ENCODE peak calls at places on chromosomes 4 and X, in eight cellular contexts. One of them, this sample, is unnamed.

GRCh38 chr4:772776-773175 is 53.2 kb downstream of the CPLX1 start:
- DNase-seq in NCI-H345: no peak
- DNase-seq in GM18507: no peak
- DNase-seq in T follicular helper cell: no peak
- DNase-seq in AG09309: no peak
- DNase-seq in ELR: no peak
- DNase-seq in HTR-8/SVneo: no peak
- DNase-seq in endodermal cell: no peak
- DNase-seq in this sample: no peak

GRCh38 chr4:184016742-184017668 is 111.9 kb downstream of the STOX2 start:
- DNase-seq in NCI-H345: no peak
- DNase-seq in GM18507: no peak
- DNase-seq in T follicular helper cell: no peak
- DNase-seq in AG09309: no peak
- DNase-seq in ELR: no peak
- DNase-seq in HTR-8/SVneo: no peak
- DNase-seq in endodermal cell: no peak
- DNase-seq in this sample: no peak

GRCh38 chr4:3205995-3206394 is 43.0 kb upstream of the MSANTD1 start:
- DNase-seq in NCI-H345: no peak
- DNase-seq in GM18507: no peak
- DNase-seq in T follicular helper cell: no peak
- DNase-seq in AG09309: no peak
- DNase-seq in ELR: no peak
- DNase-seq in HTR-8/SVneo: no peak
- DNase-seq in endodermal cell: no peak
- DNase-seq in this sample: no peak

GRCh38 chrX:122850326-122850725 is 333.8 kb upstream of the GRIA3 start:
- DNase-seq in NCI-H345: no peak
- DNase-seq in GM18507: no peak
- DNase-seq in T follicular helper cell: no peak
- DNase-seq in AG09309: no peak
- DNase-seq in ELR: no peak
- DNase-seq in HTR-8/SVneo: no peak
- DNase-seq in endodermal cell: no peak
- DNase-seq in this sample: peak; percentile 2

GRCh38 chrX:37320541-37321203 is 28.5 kb upstream of the PRRG1 start:
- DNase-seq in NCI-H345: no peak
- DNase-seq in GM18507: no peak
- DNase-seq in T follicular helper cell: no peak
- DNase-seq in AG09309: no peak
- DNase-seq in ELR: no peak
- DNase-seq in HTR-8/SVneo: no peak
- DNase-seq in endodermal cell: no peak
- DNase-seq in this sample: no peak

GRCh38 chr4:142550955-142551354 is 295.1 kb downstream of the INPP4B start:
- DNase-seq in NCI-H345: no peak
- DNase-seq in GM18507: no peak
- DNase-seq in T follicular helper cell: no peak
- DNase-seq in AG09309: no peak
- DNase-seq in ELR: no peak
- DNase-seq in HTR-8/SVneo: no peak
- DNase-seq in endodermal cell: no peak
- DNase-seq in this sample: peak; percentile 19

GRCh38 chrX:45385767-45386166 is 185.1 kb upstream of the DIPK2B start:
- DNase-seq in NCI-H345: no peak
- DNase-seq in GM18507: no peak
- DNase-seq in T follicular helper cell: no peak
- DNase-seq in AG09309: no peak
- DNase-seq in ELR: peak; percentile 7
- DNase-seq in HTR-8/SVneo: no peak
- DNase-seq in endodermal cell: no peak
- DNase-seq in this sample: peak; percentile 43

GRCh38 chrX:30282527-30282926 is 26.7 kb downstream of the NR0B1 start:
- DNase-seq in NCI-H345: no peak
- DNase-seq in GM18507: no peak
- DNase-seq in T follicular helper cell: no peak
- DNase-seq in AG09309: no peak
- DNase-seq in ELR: no peak
- DNase-seq in HTR-8/SVneo: no peak
- DNase-seq in endodermal cell: no peak
- DNase-seq in this sample: peak; percentile 1

GRCh38 chrX:3713225-3713936 is at the start of gene PRKX:
- DNase-seq in NCI-H345: peak; percentile 56
- DNase-seq in GM18507: peak; percentile 47
- DNase-seq in T follicular helper cell: peak; percentile 72
- DNase-seq in AG09309: no peak
- DNase-seq in ELR: peak; percentile 58
- DNase-seq in HTR-8/SVneo: peak; percentile 56
- DNase-seq in endodermal cell: peak; percentile 87
- DNase-seq in this sample: peak; percentile 55

GRCh38 chrX:102029026-102029425 is 96.5 kb upstream of the TCEAL2 start:
- DNase-seq in NCI-H345: no peak
- DNase-seq in GM18507: no peak
- DNase-seq in T follicular helper cell: no peak
- DNase-seq in AG09309: no peak
- DNase-seq in ELR: no peak
- DNase-seq in HTR-8/SVneo: no peak
- DNase-seq in endodermal cell: no peak
- DNase-seq in this sample: no peak

GRCh38 chr4:30294295-30294694 is 425.9 kb upstream of the PCDH7 start:
- DNase-seq in NCI-H345: no peak
- DNase-seq in GM18507: no peak
- DNase-seq in T follicular helper cell: no peak
- DNase-seq in AG09309: no peak
- DNase-seq in ELR: no peak
- DNase-seq in HTR-8/SVneo: no peak
- DNase-seq in endodermal cell: no peak
- DNase-seq in this sample: no peak

GRCh38 chr4:43296946-43297528 is 404.5 kb downstream of the GRXCR1 start:
- DNase-seq in NCI-H345: no peak
- DNase-seq in GM18507: no peak
- DNase-seq in T follicular helper cell: no peak
- DNase-seq in AG09309: no peak
- DNase-seq in ELR: peak; percentile 6
- DNase-seq in HTR-8/SVneo: no peak
- DNase-seq in endodermal cell: no peak
- DNase-seq in this sample: no peak

GRCh38 chr4:174120446-174121142 is 162.9 kb downstream of the FBXO8 start:
- DNase-seq in NCI-H345: peak; percentile 24
- DNase-seq in GM18507: peak; percentile 2
- DNase-seq in T follicular helper cell: no peak
- DNase-seq in AG09309: peak; percentile 31
- DNase-seq in ELR: peak; percentile 74
- DNase-seq in HTR-8/SVneo: peak; percentile 57
- DNase-seq in endodermal cell: peak; percentile 69
- DNase-seq in this sample: peak; percentile 72